ENCODE peak calls at places on chromosome 12, in seven cellular contexts. X, G, O, I, F, V and B are unnamed samples.

GRCh38 chr12:1791104-1791927 is 29.0 kb upstream of the LRTM2 start:
- DNase-seq in X (no peak), G (peak), O (no peak), I (peak), V (peak), F (peak), B (peak)

GRCh38 chr12:62834971-62835547 is 99.9 kb downstream of the PPM1H start:
- DNase-seq in X (no peak), V (no peak), I (peak), O (no peak), F (no peak), G (no peak), B (no peak)

GRCh38 chr12:104673294-104674062 is 216.7 kb downstream of the CHST11 start:
- DNase-seq in X (no peak), I (no peak), G (no peak), O (no peak), F (no peak), V (no peak), B (peak)

GRCh38 chr12:66048843-66049537 is 81.6 kb downstream of the LLPH start:
- DNase-seq in G (no peak), X (no peak), O (no peak), I (no peak), V (no peak), F (no peak), B (peak)

GRCh38 chr12:95463019-95463418 is 10.9 kb upstream of the METAP2 start:
- DNase-seq in I (no peak), O (no peak), F (no peak), X (no peak), G (no peak), V (no peak), B (no peak)

GRCh38 chr12:95859344-95859816 is 628 bp downstream of the SNRPF start:
- DNase-seq in V (no peak), O (no peak), F (no peak), I (peak), G (peak), X (no peak), B (peak)

GRCh38 chr12:80702889-80703605 is 4.4 kb upstream of the MYF6 start:
- DNase-seq in V (no peak), F (no peak), X (no peak), O (no peak), G (no peak), I (peak), B (peak)

GRCh38 chr12:92769124-92769901 is 66.5 kb downstream of the PLEKHG7 start:
- DNase-seq in O (no peak), X (no peak), V (no peak), G (no peak), F (no peak), I (no peak), B (no peak)

GRCh38 chr12:94297876-94298520 is 149.6 kb downstream of the PLXNC1 start:
- DNase-seq in O (no peak), F (no peak), G (no peak), V (no peak), X (no peak), I (no peak), B (no peak)

GRCh38 chr12:44930972-44931600 is 55.0 kb upstream of the NELL2 start:
- DNase-seq in V (no peak), G (no peak), I (no peak), F (no peak), X (no peak), O (no peak), B (peak)

GRCh38 chr12:51417826-51418225 is 6.8 kb upstream of the SLC4A8 start:
- DNase-seq in O (no peak), F (no peak), I (no peak), V (no peak), G (no peak), X (no peak), B (no peak)

GRCh38 chr12:1644523-1645438 is 15.8 kb downstream of the WNT5B start:
- DNase-seq in F (no peak), X (no peak), O (peak), G (no peak), V (peak), I (peak), B (peak)

GRCh38 chr12:119444462-119445044 is 110.0 kb downstream of the CCDC60 start:
- DNase-seq in O (no peak), V (peak), G (peak), F (no peak), I (peak), X (no peak), B (no peak)

GRCh38 chr12:11746024-11746771 is 96.7 kb downstream of the ETV6 start:
- DNase-seq in G (no peak), X (no peak), I (no peak), F (no peak), V (no peak), O (no peak), B (no peak)